ENCODE peak calls at places on chromosome 11, in eight cellular contexts. U, S, I, T, O, G, Y and F are unnamed samples.

GRCh38 chr11:100625041-100625440 is 62.0 kb upstream of the ARHGAP42 start:
- DNase-seq in T (no peak), G (no peak), O (no peak), U (no peak), S (no peak), I (no peak), Y (no peak), F (no peak)

GRCh38 chr11:97814325-97814959 is 1206.3 kb upstream of the CNTN5 start:
- DNase-seq in I (no peak), U (no peak), S (no peak), Y (no peak), O (no peak), G (no peak), T (no peak), F (no peak)

GRCh38 chr11:99154277-99154676 is 133.5 kb downstream of the CNTN5 start:
- DNase-seq in Y (no peak), S (no peak), G (no peak), T (no peak), O (no peak), I (no peak), U (no peak), F (no peak)

GRCh38 chr11:93528757-93529639 is 14.2 kb downstream of the SMCO4 start:
- DNase-seq in G (no peak), I (no peak), O (no peak), T (no peak), S (no peak), U (no peak), Y (no peak), F (no peak)

GRCh38 chr11:456533-456932 is 6.5 kb downstream of the PTDSS2 start:
- DNase-seq in I (no peak), T (no peak), G (no peak), U (no peak), Y (no peak), S (no peak), O (no peak), F (no peak)

GRCh38 chr11:45412033-45412432 is 125.9 kb upstream of the SYT13 start:
- DNase-seq in U (no peak), Y (no peak), G (peak), O (no peak), T (no peak), S (no peak), I (no peak), F (peak)

GRCh38 chr11:94825111-94825880 is 57.1 kb downstream of the AMOTL1 start:
- DNase-seq in T (no peak), U (no peak), Y (no peak), I (no peak), O (no peak), G (no peak), S (no peak), F (no peak)

GRCh38 chr11:45296085-45296484 is 9.9 kb upstream of the SYT13 start:
- DNase-seq in I (no peak), U (no peak), T (no peak), G (no peak), O (no peak), Y (no peak), S (no peak), F (no peak)

GRCh38 chr11:36376315-36376887 is 80.3 kb downstream of the PRR5L start:
- DNase-seq in S (no peak), T (no peak), Y (no peak), I (no peak), U (no peak), O (no peak), G (no peak), F (peak)